ENCODE peak calls at places on chromosomes 4 and X, in five cellular contexts. One of them, this sample, is unnamed.

GRCh38 chr4:91198951-91199350 is 1071.8 kb downstream of the CCSER1 start:
- DNase-seq in HepG2: no peak
- DNase-seq in SK-N-SH: no peak
- DNase-seq in HCT116: no peak
- DNase-seq in K562: no peak
- DNase-seq in this sample: no peak

GRCh38 chr4:161530710-161531109 is 633.1 kb downstream of the FSTL5 start:
- DNase-seq in HepG2: no peak
- DNase-seq in SK-N-SH: no peak
- DNase-seq in HCT116: no peak
- DNase-seq in K562: no peak
- DNase-seq in this sample: no peak

GRCh38 chrX:108347800-108348199 is 90.4 kb downstream of the COL4A6 start:
- DNase-seq in HepG2: no peak
- DNase-seq in SK-N-SH: no peak
- DNase-seq in HCT116: no peak
- DNase-seq in K562: no peak
- DNase-seq in this sample: no peak

GRCh38 chr4:70920592-70920991 is 18.4 kb downstream of the MOB1B start:
- DNase-seq in HepG2: no peak
- DNase-seq in SK-N-SH: no peak
- DNase-seq in HCT116: no peak
- DNase-seq in K562: no peak
- DNase-seq in this sample: no peak

GRCh38 chr4:19327364-19327763 is 924.3 kb upstream of the SLIT2 start:
- DNase-seq in HepG2: no peak
- DNase-seq in SK-N-SH: no peak
- DNase-seq in HCT116: no peak
- DNase-seq in K562: no peak
- DNase-seq in this sample: no peak

GRCh38 chrX:3549442-3549875 is 164.0 kb downstream of the PRKX start:
- DNase-seq in HepG2: no peak
- DNase-seq in SK-N-SH: peak
- DNase-seq in HCT116: no peak
- DNase-seq in K562: no peak
- DNase-seq in this sample: no peak

GRCh38 chrX:86295293-86295692 is 147.0 kb downstream of the DACH2 start:
- DNase-seq in HepG2: no peak
- DNase-seq in SK-N-SH: no peak
- DNase-seq in HCT116: no peak
- DNase-seq in K562: no peak
- DNase-seq in this sample: no peak

GRCh38 chrX:69153060-69153730 is 12.1 kb downstream of the PJA1 start:
- DNase-seq in HepG2: peak
- DNase-seq in SK-N-SH: peak
- DNase-seq in HCT116: no peak
- DNase-seq in K562: no peak
- DNase-seq in this sample: no peak

GRCh38 chrX:41245641-41246040 is 88.3 kb upstream of the DDX3X start:
- DNase-seq in HepG2: no peak
- DNase-seq in SK-N-SH: no peak
- DNase-seq in HCT116: no peak
- DNase-seq in K562: no peak
- DNase-seq in this sample: no peak

GRCh38 chrX:3777416-3777815 is 64.0 kb upstream of the PRKX start:
- DNase-seq in HepG2: no peak
- DNase-seq in SK-N-SH: no peak
- DNase-seq in HCT116: no peak
- DNase-seq in K562: no peak
- DNase-seq in this sample: no peak

GRCh38 chr4:11954093-11954492 is 525.4 kb upstream of the HS3ST1 start:
- DNase-seq in HepG2: no peak
- DNase-seq in SK-N-SH: no peak
- DNase-seq in HCT116: peak
- DNase-seq in K562: no peak
- DNase-seq in this sample: no peak

GRCh38 chr4:3501825-3502425 is 30.3 kb downstream of the LRPAP1 start:
- DNase-seq in HepG2: no peak
- DNase-seq in SK-N-SH: no peak
- DNase-seq in HCT116: no peak
- DNase-seq in K562: no peak
- DNase-seq in this sample: no peak

GRCh38 chr4:42395595-42395994 is 1.7 kb upstream of the SHISA3 start:
- DNase-seq in HepG2: no peak
- DNase-seq in SK-N-SH: no peak
- DNase-seq in HCT116: no peak
- DNase-seq in K562: no peak
- DNase-seq in this sample: no peak

GRCh38 chr4:186693894-186694293 is 29.8 kb downstream of the FAT1 start:
- DNase-seq in HepG2: no peak
- DNase-seq in SK-N-SH: no peak
- DNase-seq in HCT116: no peak
- DNase-seq in K562: no peak
- DNase-seq in this sample: no peak

GRCh38 chr4:186695392-186695791 is 28.3 kb downstream of the FAT1 start:
- DNase-seq in HepG2: no peak
- DNase-seq in SK-N-SH: no peak
- DNase-seq in HCT116: no peak
- DNase-seq in K562: no peak
- DNase-seq in this sample: no peak

GRCh38 chr4:186691396-186691795 is 32.3 kb downstream of the FAT1 start:
- DNase-seq in HepG2: no peak
- DNase-seq in SK-N-SH: no peak
- DNase-seq in HCT116: no peak
- DNase-seq in K562: no peak
- DNase-seq in this sample: no peak

GRCh38 chr4:186689476-186689875 is 34.2 kb downstream of the FAT1 start:
- DNase-seq in HepG2: no peak
- DNase-seq in SK-N-SH: no peak
- DNase-seq in HCT116: no peak
- DNase-seq in K562: no peak
- DNase-seq in this sample: no peak

DNA sequence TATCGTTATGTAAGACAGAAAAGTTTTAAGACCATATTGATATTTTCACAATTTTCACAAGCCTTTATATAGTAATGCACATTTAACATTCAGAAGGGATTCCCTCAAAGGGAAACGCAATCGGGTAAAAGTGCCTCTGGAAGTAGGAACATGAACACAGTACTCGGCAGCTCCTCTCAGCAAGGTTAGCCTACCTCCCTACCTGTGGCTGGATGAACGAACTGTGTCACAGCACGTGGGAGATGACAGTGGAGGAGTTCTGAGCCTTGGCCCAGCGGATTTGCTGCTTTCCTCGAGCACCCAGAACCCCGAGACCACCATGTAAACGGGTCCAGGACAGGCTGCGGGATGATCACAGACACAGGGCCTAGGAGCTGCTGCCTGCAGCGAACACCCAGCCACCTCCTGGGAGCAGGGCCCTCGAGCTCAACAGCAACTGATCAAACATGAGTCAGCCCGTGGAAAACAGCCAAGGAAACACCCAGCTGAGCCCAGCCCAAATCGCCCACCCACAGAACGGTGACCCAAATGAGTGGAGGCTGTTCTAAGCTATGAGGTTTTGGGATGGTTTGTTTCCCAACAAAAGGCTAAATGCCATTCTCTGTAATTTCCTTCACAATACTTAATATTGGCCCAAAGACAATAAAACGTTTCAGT is 30.4 kb downstream of the FAT1 start:
- DNase-seq in HepG2: no peak
- DNase-seq in SK-N-SH: no peak
- DNase-seq in HCT116: peak
- DNase-seq in K562: peak
- DNase-seq in this sample: no peak
- TF ChIP-seq ZBTB33 in HepG2: no peak
- TF ChIP-seq ZBTB33 in SK-N-SH: no peak
- TF ChIP-seq ZBTB33 in HCT116: no peak
- TF ChIP-seq ZBTB33 in K562: no peak
- TF ChIP-seq ZBTB33 in this sample: no peak

GRCh38 chr4:28436191-28437080 is 1575.8 kb downstream of the STIM2 start:
- DNase-seq in HepG2: no peak
- DNase-seq in SK-N-SH: no peak
- DNase-seq in HCT116: no peak
- DNase-seq in K562: no peak
- DNase-seq in this sample: no peak

GRCh38 chr4:28435346-28435745 is 1574.7 kb downstream of the STIM2 start:
- DNase-seq in HepG2: no peak
- DNase-seq in SK-N-SH: no peak
- DNase-seq in HCT116: no peak
- DNase-seq in K562: no peak
- DNase-seq in this sample: no peak

GRCh38 chr4:28427306-28428085 is 1566.9 kb downstream of the STIM2 start:
- DNase-seq in HepG2: no peak
- DNase-seq in SK-N-SH: no peak
- DNase-seq in HCT116: no peak
- DNase-seq in K562: no peak
- DNase-seq in this sample: no peak

DNA sequence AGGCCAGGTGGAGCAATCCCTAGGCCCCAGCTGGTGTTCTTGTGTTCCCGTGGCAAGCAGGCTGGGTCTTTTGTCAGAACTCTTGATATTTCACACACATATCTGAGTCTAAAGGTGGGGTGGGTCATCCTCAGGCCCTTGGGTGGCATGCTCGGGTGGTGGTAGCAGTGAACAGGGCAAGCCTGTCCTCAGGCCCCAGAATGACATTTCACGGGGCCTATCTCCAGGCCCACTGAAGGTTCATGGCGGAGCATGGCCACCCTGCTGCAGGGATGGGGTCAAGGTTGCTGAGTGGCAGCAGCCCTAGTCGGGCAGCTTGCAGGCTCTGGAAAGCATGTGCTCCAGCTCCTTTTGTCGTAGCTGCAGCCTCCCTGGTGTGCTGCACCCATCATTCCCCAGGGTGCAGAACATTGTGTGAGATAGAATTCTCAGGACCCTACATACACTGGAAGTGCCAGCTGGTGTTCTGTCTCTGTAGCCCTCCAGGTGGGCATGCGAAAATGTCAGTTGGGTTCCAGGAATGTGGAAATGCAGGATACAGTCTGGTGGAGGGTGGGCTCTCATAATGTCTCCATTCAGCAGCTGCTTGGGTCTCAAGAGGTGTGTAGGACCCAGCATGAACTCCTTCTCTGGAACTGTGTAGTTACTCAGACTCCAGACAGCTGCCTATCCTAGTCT is 1571.8 kb downstream of the STIM2 start:
- DNase-seq in HepG2: no peak
- DNase-seq in SK-N-SH: no peak
- DNase-seq in HCT116: no peak
- DNase-seq in K562: no peak
- DNase-seq in this sample: no peak
- TF ChIP-seq ZBTB33 in HepG2: no peak
- TF ChIP-seq ZBTB33 in SK-N-SH: no peak
- TF ChIP-seq ZBTB33 in HCT116: no peak
- TF ChIP-seq ZBTB33 in K562: no peak
- TF ChIP-seq ZBTB33 in this sample: no peak

DNA sequence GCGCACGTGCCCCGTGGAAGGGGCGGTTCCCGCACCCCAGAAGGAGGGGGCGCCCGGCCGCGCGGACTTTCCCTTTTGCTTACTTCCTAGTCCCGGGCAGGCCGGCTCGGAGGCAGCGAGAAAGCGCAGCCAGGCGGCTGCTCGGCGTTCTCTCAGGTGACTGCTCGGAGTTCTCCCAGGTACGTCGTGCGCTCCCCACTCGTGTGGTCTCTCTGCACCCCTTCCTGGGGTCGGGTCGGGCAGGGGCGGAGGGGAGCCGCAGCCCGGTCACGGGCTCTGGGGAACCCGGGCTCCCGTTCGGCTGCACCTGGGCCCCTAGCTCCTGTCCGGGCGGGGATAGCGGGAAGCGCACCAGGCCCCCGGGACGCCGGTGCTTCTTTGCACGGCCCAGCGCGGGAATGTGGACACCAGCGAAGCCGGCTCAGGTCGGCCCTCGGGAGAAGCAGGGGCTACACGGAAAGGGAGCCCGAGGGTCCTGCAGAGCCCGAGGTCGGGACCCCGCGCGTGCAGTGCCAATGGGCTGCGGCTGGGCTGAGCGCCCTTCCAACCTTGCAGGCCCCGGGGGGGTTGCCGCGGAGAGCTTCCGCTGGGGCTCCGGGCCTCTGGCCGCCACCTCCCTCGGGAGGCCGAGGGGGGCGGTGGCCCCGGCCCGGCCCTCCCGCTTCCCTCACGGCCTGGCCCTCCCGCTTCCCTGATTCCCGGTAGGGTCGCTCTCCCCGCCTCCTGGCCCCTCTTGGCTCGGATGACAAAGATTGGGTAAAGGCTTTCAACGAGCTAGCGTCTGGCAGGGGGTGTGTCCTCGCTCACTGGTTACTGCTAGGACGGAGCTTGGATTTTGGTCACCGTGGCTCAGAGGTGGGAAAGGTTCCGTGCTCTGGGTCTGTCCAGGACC is at the start of gene TLR2:
- DNase-seq in HepG2: no peak
- DNase-seq in SK-N-SH: peak
- DNase-seq in HCT116: no peak
- DNase-seq in K562: peak
- DNase-seq in this sample: no peak
- TF ChIP-seq ZBTB33 in HepG2: no peak
- TF ChIP-seq ZBTB33 in SK-N-SH: no peak
- TF ChIP-seq ZBTB33 in HCT116: no peak
- TF ChIP-seq ZBTB33 in K562: no peak
- TF ChIP-seq ZBTB33 in this sample: no peak

GRCh38 chr4:87109945-87110344 is 110.5 kb downstream of the KLHL8 start:
- DNase-seq in HepG2: no peak
- DNase-seq in SK-N-SH: no peak
- DNase-seq in HCT116: no peak
- DNase-seq in K562: no peak
- DNase-seq in this sample: no peak

GRCh38 chr4:87105101-87105852 is 115.1 kb downstream of the KLHL8 start:
- DNase-seq in HepG2: peak
- DNase-seq in SK-N-SH: no peak
- DNase-seq in HCT116: no peak
- DNase-seq in K562: no peak
- DNase-seq in this sample: no peak

GRCh38 chr4:87108142-87108546 is 112.3 kb downstream of the KLHL8 start:
- DNase-seq in HepG2: no peak
- DNase-seq in SK-N-SH: peak
- DNase-seq in HCT116: peak
- DNase-seq in K562: no peak
- DNase-seq in this sample: no peak

GRCh38 chr4:87112063-87112462 is 108.4 kb downstream of the KLHL8 start:
- DNase-seq in HepG2: no peak
- DNase-seq in SK-N-SH: no peak
- DNase-seq in HCT116: no peak
- DNase-seq in K562: peak
- DNase-seq in this sample: no peak

GRCh38 chr4:87109121-87109520 is 111.3 kb downstream of the KLHL8 start:
- DNase-seq in HepG2: no peak
- DNase-seq in SK-N-SH: peak
- DNase-seq in HCT116: no peak
- DNase-seq in K562: no peak
- DNase-seq in this sample: no peak
- TF ChIP-seq ZBTB33 in HepG2: no peak
- TF ChIP-seq ZBTB33 in SK-N-SH: no peak
- TF ChIP-seq ZBTB33 in HCT116: no peak
- TF ChIP-seq ZBTB33 in K562: no peak
- TF ChIP-seq ZBTB33 in this sample: no peak